ENCODE peak calls at places on chromosomes 7 and 10, in six cellular contexts. One of them, this sample, is unnamed.

GRCh38 chr7:15686209-15686956 is at the start of gene MEOX2:
- DNase-seq in transverse colon: peak
- DNase-seq in stomach: no peak
- DNase-seq in breast epithelium: no peak
- DNase-seq in endothelial cell of umbilical vein: peak
- DNase-seq in suprapubic skin: peak
- DNase-seq in this sample: no peak

GRCh38 chr10:69802424-69803161 is 887 bp downstream of the COL13A1 start:
- DNase-seq in endothelial cell of umbilical vein: peak
- DNase-seq in stomach: no peak
- DNase-seq in transverse colon: no peak
- DNase-seq in breast epithelium: no peak
- DNase-seq in suprapubic skin: no peak
- DNase-seq in this sample: no peak

GRCh38 chr10:118667732-118668131 is 72.3 kb upstream of the PRLHR start:
- DNase-seq in transverse colon: no peak
- DNase-seq in breast epithelium: no peak
- DNase-seq in suprapubic skin: no peak
- DNase-seq in stomach: no peak
- DNase-seq in endothelial cell of umbilical vein: no peak
- DNase-seq in this sample: no peak

GRCh38 chr10:18397886-18398285 is 253.5 kb downstream of the NSUN6 start:
- DNase-seq in transverse colon: no peak
- DNase-seq in endothelial cell of umbilical vein: no peak
- DNase-seq in stomach: no peak
- DNase-seq in suprapubic skin: no peak
- DNase-seq in breast epithelium: no peak
- DNase-seq in this sample: no peak

GRCh38 chr7:121510302-121510701 is 114.2 kb upstream of the FAM3C start:
- DNase-seq in stomach: no peak
- DNase-seq in endothelial cell of umbilical vein: no peak
- DNase-seq in breast epithelium: no peak
- DNase-seq in transverse colon: no peak
- DNase-seq in suprapubic skin: no peak
- DNase-seq in this sample: no peak

GRCh38 chr7:98021588-98022351 is 31.8 kb upstream of the OCM2 start:
- DNase-seq in stomach: peak
- DNase-seq in transverse colon: peak
- DNase-seq in suprapubic skin: peak
- DNase-seq in breast epithelium: peak
- DNase-seq in endothelial cell of umbilical vein: peak
- DNase-seq in this sample: no peak

GRCh38 chr10:110524864-110525242 is 27.1 kb downstream of the DUSP5 start:
- DNase-seq in stomach: no peak
- DNase-seq in breast epithelium: no peak
- DNase-seq in endothelial cell of umbilical vein: no peak
- DNase-seq in suprapubic skin: no peak
- DNase-seq in transverse colon: no peak
- DNase-seq in this sample: no peak

GRCh38 chr10:16745061-16745460 is 72.2 kb downstream of the RSU1 start:
- DNase-seq in suprapubic skin: no peak
- DNase-seq in transverse colon: no peak
- DNase-seq in endothelial cell of umbilical vein: no peak
- DNase-seq in breast epithelium: no peak
- DNase-seq in stomach: no peak
- DNase-seq in this sample: no peak

GRCh38 chr10:95248989-95249388 is 41.8 kb downstream of the PDLIM1 start:
- DNase-seq in suprapubic skin: no peak
- DNase-seq in breast epithelium: no peak
- DNase-seq in endothelial cell of umbilical vein: no peak
- DNase-seq in stomach: no peak
- DNase-seq in transverse colon: no peak
- DNase-seq in this sample: no peak

GRCh38 chr10:110524179-110524863 is 26.6 kb downstream of the DUSP5 start:
- DNase-seq in endothelial cell of umbilical vein: no peak
- DNase-seq in breast epithelium: no peak
- DNase-seq in suprapubic skin: no peak
- DNase-seq in transverse colon: no peak
- DNase-seq in stomach: no peak
- DNase-seq in this sample: peak

GRCh38 chr10:50367732-50368131 is 116.4 kb upstream of the ASAH2 start:
- DNase-seq in suprapubic skin: no peak
- DNase-seq in transverse colon: peak
- DNase-seq in breast epithelium: no peak
- DNase-seq in endothelial cell of umbilical vein: peak
- DNase-seq in stomach: no peak
- DNase-seq in this sample: no peak

GRCh38 chr7:155455132-155455693 is 2.7 kb upstream of the EN2 start:
- DNase-seq in stomach: no peak
- DNase-seq in suprapubic skin: peak
- DNase-seq in endothelial cell of umbilical vein: no peak
- DNase-seq in transverse colon: no peak
- DNase-seq in breast epithelium: no peak
- DNase-seq in this sample: no peak

GRCh38 chr7:104878577-104878976 is 135.4 kb upstream of the KMT2E start:
- DNase-seq in endothelial cell of umbilical vein: no peak
- DNase-seq in suprapubic skin: no peak
- DNase-seq in stomach: no peak
- DNase-seq in breast epithelium: no peak
- DNase-seq in transverse colon: no peak
- DNase-seq in this sample: no peak
- TF ChIP-seq POLR2AphosphoS5 in endothelial cell of umbilical vein: no peak
- TF ChIP-seq POLR2AphosphoS5 in suprapubic skin: no peak
- TF ChIP-seq POLR2AphosphoS5 in stomach: no peak
- TF ChIP-seq POLR2AphosphoS5 in breast epithelium: no peak
- TF ChIP-seq POLR2AphosphoS5 in transverse colon: no peak
- TF ChIP-seq POLR2AphosphoS5 in this sample: no peak

DNA sequence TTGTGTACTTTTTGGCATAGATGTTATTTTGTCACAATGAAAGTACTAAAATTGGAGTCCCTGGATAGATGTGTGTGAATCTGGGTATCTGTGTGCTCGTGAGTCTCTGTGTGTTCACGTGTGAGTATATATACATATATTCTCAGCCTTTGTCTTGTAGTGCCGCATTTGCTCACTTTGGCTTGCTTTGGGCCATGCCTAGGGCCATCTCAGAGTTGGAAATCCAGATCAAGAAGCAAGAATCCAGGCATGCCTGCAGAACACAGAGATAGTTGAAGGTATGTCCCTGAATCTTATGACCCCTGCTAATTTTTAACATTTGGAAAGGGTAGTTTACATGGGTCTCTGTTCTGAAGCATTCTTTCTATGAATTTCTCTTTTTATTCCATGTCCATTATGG is 208.7 kb downstream of the PHTF2 start:
- DNase-seq in stomach: no peak
- DNase-seq in breast epithelium: no peak
- DNase-seq in suprapubic skin: no peak
- DNase-seq in endothelial cell of umbilical vein: no peak
- DNase-seq in transverse colon: no peak
- DNase-seq in this sample: no peak
- H3K27ac ChIP-seq in stomach: no peak
- H3K27ac ChIP-seq in breast epithelium: no peak
- H3K27ac ChIP-seq in suprapubic skin: no peak
- H3K27ac ChIP-seq in endothelial cell of umbilical vein: no peak
- H3K27ac ChIP-seq in transverse colon: no peak
- H3K27ac ChIP-seq in this sample: no peak

GRCh38 chr7:23294549-23295400 is 4.4 kb upstream of the MALSU1 start:
- DNase-seq in stomach: no peak
- DNase-seq in suprapubic skin: no peak
- DNase-seq in breast epithelium: no peak
- DNase-seq in transverse colon: no peak
- DNase-seq in endothelial cell of umbilical vein: no peak
- DNase-seq in this sample: no peak

GRCh38 chr7:23299770-23300300 is 696 bp downstream of the MALSU1 start:
- DNase-seq in suprapubic skin: no peak
- DNase-seq in stomach: no peak
- DNase-seq in endothelial cell of umbilical vein: peak
- DNase-seq in breast epithelium: no peak
- DNase-seq in transverse colon: no peak
- DNase-seq in this sample: no peak

GRCh38 chr7:23298141-23298851 is 843 bp upstream of the MALSU1 start:
- DNase-seq in transverse colon: no peak
- DNase-seq in stomach: no peak
- DNase-seq in endothelial cell of umbilical vein: no peak
- DNase-seq in breast epithelium: no peak
- DNase-seq in suprapubic skin: no peak
- DNase-seq in this sample: no peak

GRCh38 chr7:23295401-23295697 is 3.8 kb upstream of the MALSU1 start:
- DNase-seq in endothelial cell of umbilical vein: no peak
- DNase-seq in breast epithelium: no peak
- DNase-seq in stomach: no peak
- DNase-seq in suprapubic skin: no peak
- DNase-seq in transverse colon: no peak
- DNase-seq in this sample: no peak

DNA sequence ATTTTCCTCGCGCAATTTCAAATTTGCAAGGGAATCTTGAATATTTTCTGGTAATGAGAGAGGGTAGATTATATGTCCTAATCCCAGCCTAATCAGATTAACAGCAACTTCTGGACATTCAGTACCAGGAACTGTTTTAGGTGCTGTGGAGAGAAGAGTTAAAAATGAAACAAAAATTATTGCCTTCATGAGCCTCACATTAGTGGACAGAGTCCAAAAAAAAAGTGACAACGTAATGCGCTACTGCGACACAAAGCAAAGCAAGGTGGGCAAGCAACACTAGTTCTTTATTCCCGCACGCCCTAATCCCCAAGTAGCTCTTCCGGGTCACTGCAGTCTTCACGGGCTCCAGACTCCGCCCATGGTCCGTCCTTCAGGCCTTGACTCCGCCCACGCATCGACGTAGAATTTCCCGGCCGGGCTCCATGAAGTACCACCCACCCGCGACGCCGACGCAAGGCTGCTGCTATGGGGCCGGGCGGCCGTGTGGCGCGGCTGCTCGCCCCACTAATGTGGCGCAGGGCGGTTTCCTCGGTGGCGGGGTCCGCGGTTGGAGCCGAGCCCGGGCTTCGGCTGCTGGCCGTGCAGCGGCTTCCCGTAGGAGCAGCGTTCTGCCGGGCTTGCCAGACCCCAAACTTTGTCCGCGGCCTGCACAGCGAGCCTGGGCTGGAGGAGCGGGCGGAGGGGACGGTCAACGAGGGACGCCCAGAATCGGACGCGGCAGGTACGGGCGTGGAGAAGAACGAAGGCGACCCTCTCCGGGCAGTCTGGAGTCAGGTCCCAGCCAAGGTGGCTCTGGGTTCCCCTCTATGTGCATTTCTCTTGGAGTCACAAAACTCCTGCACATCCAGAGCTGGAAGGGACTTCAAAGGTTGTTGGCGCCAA is at the start of gene MALSU1:
- DNase-seq in suprapubic skin: peak
- DNase-seq in endothelial cell of umbilical vein: peak
- DNase-seq in transverse colon: peak
- DNase-seq in breast epithelium: peak
- DNase-seq in stomach: peak
- DNase-seq in this sample: peak
- TF ChIP-seq POLR2A in suprapubic skin: peak
- TF ChIP-seq POLR2A in endothelial cell of umbilical vein: peak
- TF ChIP-seq POLR2A in transverse colon: peak
- TF ChIP-seq POLR2A in breast epithelium: peak
- TF ChIP-seq POLR2A in stomach: no peak
- TF ChIP-seq POLR2A in this sample: peak

GRCh38 chr7:130869918-130870317 is 135.9 kb upstream of the KLF14 start:
- DNase-seq in breast epithelium: no peak
- DNase-seq in stomach: no peak
- DNase-seq in endothelial cell of umbilical vein: no peak
- DNase-seq in transverse colon: no peak
- DNase-seq in suprapubic skin: no peak
- DNase-seq in this sample: no peak

GRCh38 chr7:130872341-130872740 is 138.3 kb upstream of the KLF14 start:
- DNase-seq in endothelial cell of umbilical vein: no peak
- DNase-seq in stomach: no peak
- DNase-seq in transverse colon: no peak
- DNase-seq in breast epithelium: no peak
- DNase-seq in suprapubic skin: no peak
- DNase-seq in this sample: no peak

GRCh38 chr7:130875265-130875741 is 141.3 kb upstream of the KLF14 start:
- DNase-seq in breast epithelium: no peak
- DNase-seq in endothelial cell of umbilical vein: peak
- DNase-seq in transverse colon: peak
- DNase-seq in stomach: peak
- DNase-seq in suprapubic skin: no peak
- DNase-seq in this sample: no peak

GRCh38 chr7:130874071-130874915 is 140.3 kb upstream of the KLF14 start:
- DNase-seq in stomach: no peak
- DNase-seq in endothelial cell of umbilical vein: no peak
- DNase-seq in suprapubic skin: no peak
- DNase-seq in breast epithelium: no peak
- DNase-seq in transverse colon: no peak
- DNase-seq in this sample: no peak

GRCh38 chr7:130872756-130873448 is 138.9 kb upstream of the KLF14 start:
- DNase-seq in stomach: no peak
- DNase-seq in transverse colon: no peak
- DNase-seq in suprapubic skin: no peak
- DNase-seq in breast epithelium: no peak
- DNase-seq in endothelial cell of umbilical vein: no peak
- DNase-seq in this sample: no peak
- TF ChIP-seq POLR2AphosphoS5 in stomach: no peak
- TF ChIP-seq POLR2AphosphoS5 in transverse colon: no peak
- TF ChIP-seq POLR2AphosphoS5 in suprapubic skin: no peak
- TF ChIP-seq POLR2AphosphoS5 in breast epithelium: no peak
- TF ChIP-seq POLR2AphosphoS5 in endothelial cell of umbilical vein: peak
- TF ChIP-seq POLR2AphosphoS5 in this sample: no peak

GRCh38 chr7:153470004-153470671 is 582.1 kb upstream of the DPP6 start:
- DNase-seq in stomach: no peak
- DNase-seq in suprapubic skin: no peak
- DNase-seq in breast epithelium: no peak
- DNase-seq in endothelial cell of umbilical vein: no peak
- DNase-seq in transverse colon: no peak
- DNase-seq in this sample: no peak

GRCh38 chr7:153472516-153472915 is 579.7 kb upstream of the DPP6 start:
- DNase-seq in suprapubic skin: no peak
- DNase-seq in stomach: no peak
- DNase-seq in endothelial cell of umbilical vein: no peak
- DNase-seq in breast epithelium: no peak
- DNase-seq in transverse colon: no peak
- DNase-seq in this sample: no peak

GRCh38 chr7:153473189-153473588 is 579.0 kb upstream of the DPP6 start:
- DNase-seq in endothelial cell of umbilical vein: no peak
- DNase-seq in transverse colon: no peak
- DNase-seq in breast epithelium: no peak
- DNase-seq in stomach: no peak
- DNase-seq in suprapubic skin: no peak
- DNase-seq in this sample: no peak

GRCh38 chr7:153476166-153476565 is 576.0 kb upstream of the DPP6 start:
- DNase-seq in suprapubic skin: no peak
- DNase-seq in transverse colon: no peak
- DNase-seq in stomach: no peak
- DNase-seq in breast epithelium: no peak
- DNase-seq in endothelial cell of umbilical vein: no peak
- DNase-seq in this sample: no peak

GRCh38 chr7:153475240-153475639 is 577.0 kb upstream of the DPP6 start:
- DNase-seq in suprapubic skin: no peak
- DNase-seq in stomach: no peak
- DNase-seq in transverse colon: no peak
- DNase-seq in endothelial cell of umbilical vein: no peak
- DNase-seq in breast epithelium: no peak
- DNase-seq in this sample: no peak
- H3K27ac ChIP-seq in suprapubic skin: no peak
- H3K27ac ChIP-seq in stomach: no peak
- H3K27ac ChIP-seq in transverse colon: no peak
- H3K27ac ChIP-seq in endothelial cell of umbilical vein: no peak
- H3K27ac ChIP-seq in breast epithelium: no peak
- H3K27ac ChIP-seq in this sample: no peak

This sample was measured in vagina.